ENCODE peak calls at places on chromosomes 2 and 18, in seven cellular contexts. F is breast epithelium; D is GM23248; A is CD4-positive, alpha-beta T cell; Y is H54; E is CD8-positive, alpha-beta memory T cell; O is activated CD4-positive, alpha-beta T cell treated with anti-CD3 and anti-CD28 coated beads, Interleukin-2, amount 50 U/mL, for 48 hours. H is an unnamed sample.
A peak's percentile ranks its signal among the peaks of the same experiment; 100 is the strongest.

GRCh38 chr2:127581516-127582490 is 46.3 kb downstream of the MYO7B start:
- DNase-seq in E (no peak), D (no peak), A (no peak), O (no peak), F (no peak), Y (no peak), H (no peak)

GRCh38 chr2:134836986-134837385 is 1.4 kb upstream of the ACMSD start:
- DNase-seq in E (no peak), F (no peak), D (peak; percentile 88), O (no peak), Y (peak; percentile 35), A (no peak), H (peak; percentile 68)

GRCh38 chr2:204483497-204484164 is 61.6 kb upstream of the PARD3B start:
- DNase-seq in F (no peak), O (no peak), A (no peak), E (no peak), D (no peak), Y (no peak), H (no peak)

GRCh38 chr2:163401481-163401880 is 334.3 kb downstream of the FIGN start:
- DNase-seq in D (peak; percentile 18), O (no peak), Y (no peak), A (no peak), F (no peak), E (no peak), H (peak; percentile 9)

GRCh38 chr18:49561127-49561376 is 805 bp upstream of the LIPG start:
- DNase-seq in F (no peak), O (no peak), Y (no peak), A (no peak), E (peak; percentile 2), D (peak; percentile 40), H (no peak)

GRCh38 chr2:105329561-105330495 is at the start of gene TGFBRAP1:
- DNase-seq in Y (peak; percentile 61), F (no peak), D (peak; percentile 84), O (peak; percentile 57), A (peak; percentile 50), E (peak; percentile 71), H (peak; percentile 78)

GRCh38 chr2:32884346-32884745 is 62.4 kb upstream of the LTBP1 start:
- DNase-seq in Y (no peak), F (no peak), O (no peak), A (no peak), D (peak; percentile 16), E (no peak), H (no peak)

GRCh38 chr2:190947711-190948251 is 66.2 kb downstream of the STAT1 start:
- DNase-seq in A (no peak), D (peak; percentile 80), Y (no peak), E (peak; percentile 72), O (no peak), F (no peak), H (peak; percentile 81)

GRCh38 chr2:18662689-18663088 is 73.3 kb upstream of the NT5C1B start:
- DNase-seq in O (no peak), D (no peak), E (no peak), F (no peak), A (no peak), Y (no peak), H (no peak)

GRCh38 chr2:47653909-47654789 is 128.8 kb upstream of the MSH6 start:
- DNase-seq in Y (no peak), D (no peak), E (no peak), O (no peak), A (no peak), F (no peak), H (peak; percentile 54)

GRCh38 chr2:202778217-202778616 is 93.3 kb downstream of the ICA1L start:
- DNase-seq in E (no peak), D (no peak), Y (no peak), A (no peak), O (no peak), F (no peak), H (no peak)

GRCh38 chr2:207782238-207783030 is 12.7 kb upstream of the FZD5 start:
- DNase-seq in D (no peak), E (no peak), F (no peak), A (no peak), O (no peak), Y (no peak), H (peak; percentile 34)

GRCh38 chr2:26522325-26523120 is 44.6 kb upstream of the OTOF start:
- DNase-seq in E (no peak), F (no peak), D (no peak), Y (no peak), A (no peak), O (no peak), H (no peak)

GRCh38 chr2:203871371-203871983 is 3.9 kb downstream of the CTLA4 start:
- DNase-seq in D (no peak), O (no peak), Y (no peak), E (no peak), F (no peak), A (no peak), H (no peak)

GRCh38 chr18:26089247-26090129 is 925 bp downstream of the SS18 start:
- DNase-seq in F (no peak), A (no peak), E (peak; percentile 5), O (no peak), D (peak; percentile 60), Y (peak; percentile 3), H (peak; percentile 15)

GRCh38 chr2:175855236-175855635 is 146.8 kb downstream of the LNPK start:
- DNase-seq in Y (no peak), A (no peak), F (no peak), E (no peak), D (no peak), O (no peak), H (no peak)

GRCh38 chr2:58991357-58991756 is 750.2 kb upstream of the FANCL start:
- DNase-seq in O (no peak), F (no peak), E (no peak), A (no peak), D (no peak), Y (no peak), H (peak; percentile 11)

GRCh38 chr2:216696751-216697560 is 1.6 kb upstream of the IGFBP5 start:
- DNase-seq in F (no peak), O (no peak), Y (no peak), A (no peak), D (peak; percentile 73), E (no peak), H (peak; percentile 35)

GRCh38 chr2:206253125-206253787 is 21.2 kb upstream of the ZDBF2 start:
- DNase-seq in Y (no peak), E (no peak), F (no peak), A (no peak), O (no peak), D (no peak), H (no peak)

GRCh38 chr2:105781274-105781673 is 36.6 kb downstream of the NCK2 start:
- DNase-seq in F (no peak), Y (no peak), O (no peak), E (no peak), D (no peak), A (no peak), H (no peak)

GRCh38 chr18:398866-399637 is 101.4 kb downstream of the COLEC12 start:
- DNase-seq in Y (no peak), O (no peak), A (no peak), F (no peak), D (no peak), E (no peak), H (no peak)

GRCh38 chr2:158243392-158243791 is 141.7 kb downstream of the UPP2 start:
- DNase-seq in O (no peak), Y (no peak), F (no peak), A (no peak), E (no peak), D (no peak), H (no peak)

GRCh38 chr2:233267516-233268245 is 16.2 kb downstream of the ATG16L1 start:
- DNase-seq in F (no peak), Y (no peak), E (peak; percentile 93), O (peak; percentile 69), A (peak; percentile 80), D (no peak), H (no peak)

GRCh38 chr18:159037-159652 is 788 bp downstream of the USP14 start:
- DNase-seq in D (peak; percentile 42), Y (peak; percentile 23), F (no peak), E (no peak), A (no peak), O (no peak), H (no peak)

GRCh38 chr2:229669841-229670240 is 44.5 kb downstream of the DNER start:
- DNase-seq in D (no peak), F (no peak), A (no peak), O (no peak), Y (no peak), E (no peak), H (no peak)

GRCh38 chr18:72762505-72763122 is 105.2 kb downstream of the NETO1 start:
- DNase-seq in A (no peak), D (peak; percentile 65), F (no peak), O (no peak), Y (no peak), E (no peak), H (peak; percentile 44)

GRCh38 chr2:231532189-231533035 is 2.2 kb upstream of the NMUR1 start:
- DNase-seq in E (no peak), A (no peak), D (no peak), F (no peak), O (no peak), Y (no peak), H (no peak)

GRCh38 chr18:44654555-44654954 is 26.1 kb upstream of the SETBP1 start:
- DNase-seq in Y (no peak), F (no peak), D (peak; percentile 87), A (no peak), O (no peak), E (no peak), H (peak; percentile 65)

GRCh38 chr18:56516769-56517168 is 121.6 kb downstream of the TXNL1 start:
- DNase-seq in E (no peak), F (no peak), Y (no peak), O (no peak), A (no peak), D (peak; percentile 75), H (peak; percentile 56)

GRCh38 chr2:55236992-55237543 is 4.6 kb downstream of the RPS27A start:
- DNase-seq in D (no peak), E (no peak), A (no peak), O (no peak), F (no peak), Y (no peak), H (no peak)

H was measured in Daoy.